ENCODE peak calls at places on chromosomes 2 and 18, in ten cellular contexts. K, H, W, Z, F, E, T, X, C and R are unnamed samples. For H3K4me1, the result is how much of the 10 kb centered on the place peaks cover.

GRCh38 chr2:241540391-241540765 is 18.2 kb upstream of the BOK start:
- DNase-seq in K (no peak), H (peak), W (no peak), Z (no peak), F (no peak), E (peak), T (no peak), X (no peak), C (peak), R (no peak)

GRCh38 chr2:239811001-239811798 is 213.9 kb downstream of the NDUFA10 start:
- DNase-seq in K (no peak), H (no peak), W (no peak), Z (no peak), F (no peak), E (peak), T (no peak), X (no peak), C (no peak), R (no peak)

GRCh38 chr2:19312949-19313348 is 45.5 kb downstream of the OSR1 start:
- DNase-seq in K (no peak), H (peak), W (peak), Z (no peak), F (no peak), E (peak), T (peak), X (peak), C (peak), R (no peak)

GRCh38 chr2:175880-176800 is 87.7 kb downstream of the SH3YL1 start:
- DNase-seq in K (peak), H (no peak), W (no peak), Z (no peak), F (no peak), E (no peak), T (peak), X (peak), C (no peak), R (no peak)

GRCh38 chr2:145874466-145874865 is 1354.5 kb upstream of the ZEB2 start:
- DNase-seq in K (no peak), H (peak), W (no peak), Z (no peak), F (no peak), E (no peak), T (peak), X (no peak), C (peak), R (no peak)

GRCh38 chr2:168160897-168161296 is 86.5 kb downstream of the STK39 start:
- DNase-seq in K (no peak), H (no peak), W (peak), Z (no peak), F (peak), E (no peak), T (no peak), X (no peak), C (no peak), R (no peak)

GRCh38 chr2:190121971-190122370 is 59.4 kb upstream of the MSTN start:
- DNase-seq in K (no peak), H (peak), W (peak), Z (no peak), F (peak), E (no peak), T (peak), X (no peak), C (no peak), R (no peak)

GRCh38 chr18:62027914-62028520 is 135.2 kb upstream of the RNF152 start:
- DNase-seq in K (no peak), H (no peak), W (no peak), Z (no peak), F (no peak), E (no peak), T (no peak), X (no peak), C (no peak), R (no peak)

GRCh38 chr18:456361-456821 is 44.1 kb downstream of the COLEC12 start:
- DNase-seq in K (no peak), H (no peak), W (no peak), Z (no peak), F (no peak), E (no peak), T (peak), X (peak), C (no peak), R (peak)

DNA sequence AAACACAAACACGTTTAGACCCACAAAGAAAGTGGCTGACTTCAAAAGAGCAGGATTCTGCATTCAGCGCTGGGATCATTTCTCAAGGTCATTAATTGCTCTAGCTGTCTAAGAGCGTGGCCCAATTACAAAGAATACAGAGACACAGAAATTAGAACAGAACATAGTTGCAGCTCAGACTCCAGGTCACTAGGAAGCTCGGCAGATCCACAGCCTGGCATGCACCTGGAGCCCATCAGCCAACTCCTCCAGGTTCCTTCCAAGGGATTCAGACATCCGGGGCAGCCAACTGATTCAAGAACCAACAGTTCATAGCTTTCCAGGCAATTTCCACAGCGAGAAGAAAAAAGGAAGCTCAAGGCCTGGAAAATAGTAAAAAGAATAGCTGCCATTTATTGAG is 102.2 kb upstream of the ID2 start:
- DNase-seq in K (no peak), H (no peak), W (no peak), Z (no peak), F (no peak), E (no peak), T (no peak), X (no peak), C (no peak), R (no peak)
- H3K4me1 ChIP-seq in K (under half), H (under half), W (under half), Z (under half), F (under half), E (under half), T (under half), X (under half), C (under half), R (under half)

DNA sequence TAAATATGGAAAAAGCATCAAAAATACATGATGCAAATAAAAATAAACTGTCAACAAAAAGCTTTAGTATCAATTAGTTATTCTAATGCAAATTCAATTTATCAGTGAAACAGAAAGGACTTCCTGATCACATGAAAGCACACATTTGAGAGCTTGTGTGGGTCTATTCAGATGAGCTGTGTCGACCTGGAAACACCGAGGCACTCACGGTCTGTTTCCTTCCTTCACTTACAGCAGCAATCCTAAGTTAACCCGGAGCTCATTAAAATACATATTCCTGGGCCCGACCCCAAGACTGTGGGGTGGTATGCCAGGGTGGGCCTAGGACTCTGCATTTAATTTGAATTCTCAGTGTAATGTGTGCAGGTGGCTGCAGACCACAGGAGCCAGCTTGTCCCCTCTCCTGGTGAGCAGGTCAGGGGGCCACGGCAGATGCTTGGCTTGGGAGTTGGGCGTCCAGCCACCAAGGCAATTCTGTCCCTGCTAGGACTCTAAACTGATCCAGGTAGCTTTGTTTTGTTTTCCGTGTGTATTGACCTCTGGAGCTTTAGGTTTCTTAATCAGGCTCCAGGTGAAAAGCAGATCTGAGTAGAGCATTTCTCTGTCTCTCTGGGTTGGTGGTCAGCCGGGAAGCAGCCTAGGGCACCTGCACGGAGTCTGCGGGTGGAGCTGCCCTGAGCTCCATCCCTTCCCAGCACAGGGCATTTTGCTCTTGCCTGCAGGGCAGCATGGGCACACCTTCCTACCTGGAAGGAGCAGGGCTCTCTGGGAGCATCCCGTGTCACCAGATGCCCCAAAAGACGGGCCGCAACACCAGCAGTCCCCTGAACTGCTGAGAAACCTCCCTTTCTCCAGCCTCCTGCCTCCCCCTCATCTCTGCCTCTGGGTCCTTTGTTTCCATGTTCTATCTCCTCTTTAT is 9.0 kb downstream of the MBP start:
- DNase-seq in K (no peak), H (no peak), W (no peak), Z (no peak), F (no peak), E (no peak), T (no peak), X (no peak), C (no peak), R (no peak)
- H3K4me1 ChIP-seq in K (half or more), H (under half), W (under half), Z (under half), F (under half), E (under half), T (under half), X (under half), C (under half), R (half or more)

DNA sequence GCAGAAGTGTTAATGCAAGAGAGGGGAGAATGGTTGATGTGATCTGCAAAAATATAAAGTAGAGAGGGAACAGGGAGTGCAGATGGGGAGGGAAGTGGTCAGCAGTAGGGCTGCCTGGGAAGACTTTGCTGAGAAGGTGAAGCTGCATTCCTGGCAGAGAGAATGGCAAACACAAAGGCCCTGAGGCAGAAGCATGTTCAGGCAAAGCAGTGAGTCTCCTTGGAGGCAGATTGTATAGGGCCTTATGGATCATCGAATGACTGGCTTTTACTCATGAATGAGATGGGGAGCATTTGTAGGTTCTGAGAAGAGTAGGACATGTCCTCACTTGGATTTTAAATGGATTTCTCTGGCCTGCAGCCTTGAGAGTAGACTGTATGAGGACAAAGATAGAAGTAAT is 9.5 kb downstream of the ITGA6 start:
- DNase-seq in K (no peak), H (no peak), W (no peak), Z (no peak), F (no peak), E (no peak), T (no peak), X (no peak), C (no peak), R (no peak)
- H3K4me1 ChIP-seq in K (half or more), H (under half), W (half or more), Z (under half), F (under half), E (half or more), T (under half), X (under half), C (under half), R (half or more)

GRCh38 chr2:26606847-26607190 is 34.3 kb downstream of the CIB4 start:
- DNase-seq in K (no peak), H (no peak), W (no peak), Z (no peak), F (no peak), E (peak), T (no peak), X (peak), C (no peak), R (no peak)

GRCh38 chr2:26605969-26606846 is 35.0 kb downstream of the CIB4 start:
- DNase-seq in K (no peak), H (no peak), W (no peak), Z (no peak), F (no peak), E (no peak), T (no peak), X (no peak), C (no peak), R (no peak)

GRCh38 chr2:26602575-26602974 is 38.6 kb downstream of the CIB4 start:
- DNase-seq in K (no peak), H (no peak), W (no peak), Z (no peak), F (no peak), E (no peak), T (no peak), X (no peak), C (no peak), R (no peak)

GRCh38 chr2:26607698-26608097 is 33.5 kb downstream of the CIB4 start:
- DNase-seq in K (no peak), H (no peak), W (no peak), Z (no peak), F (no peak), E (no peak), T (no peak), X (no peak), C (no peak), R (no peak)

DNA sequence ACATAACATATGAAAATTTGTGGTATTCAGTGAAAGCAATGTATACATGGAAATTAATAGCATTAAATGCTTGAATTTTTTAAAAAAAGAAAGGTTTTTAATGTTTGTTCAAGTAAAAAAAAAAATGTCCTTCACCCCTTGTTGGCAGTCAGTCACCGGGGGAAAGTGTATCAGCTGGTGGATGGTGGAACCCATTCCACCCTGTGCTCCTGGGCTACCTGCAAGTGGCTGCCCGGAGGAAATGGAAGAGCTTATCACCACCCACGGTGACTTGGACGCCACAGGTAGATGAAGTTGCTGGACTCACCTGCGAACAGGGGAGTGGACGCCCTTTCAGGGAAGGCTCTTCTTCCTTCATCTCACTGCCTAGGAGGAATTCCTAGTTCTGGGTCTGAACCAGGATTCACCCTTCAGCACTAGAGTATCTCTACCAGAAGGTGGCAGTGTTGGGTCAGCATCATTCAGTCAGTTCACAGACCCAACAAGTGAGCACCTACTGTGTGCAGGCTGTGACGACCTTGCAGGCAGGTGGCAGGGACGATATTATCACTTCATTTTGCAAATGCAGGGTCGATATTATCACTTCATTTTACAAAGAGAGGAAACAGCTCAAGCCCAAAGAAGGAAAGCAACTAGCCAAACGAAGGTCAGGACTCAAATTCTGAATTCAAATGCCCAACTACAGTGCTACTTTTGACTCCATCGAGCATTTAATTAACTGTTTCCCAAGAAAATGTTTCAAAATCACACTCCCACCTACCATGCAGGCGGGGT is 35.8 kb downstream of the CIB4 start:
- DNase-seq in K (no peak), H (peak), W (peak), Z (peak), F (peak), E (peak), T (peak), X (peak), C (peak), R (no peak)
- H3K4me1 ChIP-seq in K (under half), H (under half), W (under half), Z (under half), F (under half), E (under half), T (under half), X (under half), C (under half), R (under half)

DNA sequence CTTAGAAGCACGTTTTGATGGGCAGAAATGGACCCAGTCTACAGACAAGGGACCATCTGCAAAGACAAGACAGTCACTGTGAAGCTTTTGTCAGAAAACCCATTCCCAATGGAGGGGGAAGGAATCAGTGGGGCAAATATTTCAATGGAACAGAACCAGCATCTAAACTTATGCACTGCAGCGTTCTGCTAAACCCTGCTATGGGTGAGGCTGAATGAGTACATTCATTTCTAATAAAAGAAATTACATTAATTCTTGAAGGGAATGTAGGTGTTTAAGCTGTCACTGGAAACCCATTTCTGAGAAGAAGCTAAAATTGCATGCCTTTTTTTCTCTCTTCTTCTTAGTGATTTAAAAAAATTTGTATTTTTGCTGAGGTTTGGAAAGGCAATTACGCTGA is 24.0 kb downstream of the SH3RF3 start:
- DNase-seq in K (no peak), H (no peak), W (no peak), Z (no peak), F (no peak), E (no peak), T (no peak), X (no peak), C (no peak), R (no peak)
- H3K4me1 ChIP-seq in K (under half), H (under half), W (under half), Z (under half), F (under half), E (under half), T (under half), X (under half), C (under half), R (under half)

GRCh38 chr2:127515383-127515915 is 10.8 kb downstream of the IWS1 start:
- DNase-seq in K (no peak), H (peak), W (no peak), Z (no peak), F (no peak), E (no peak), T (no peak), X (no peak), C (peak), R (no peak)

GRCh38 chr2:127514076-127514475 is 12.2 kb downstream of the IWS1 start:
- DNase-seq in K (no peak), H (no peak), W (no peak), Z (no peak), F (no peak), E (no peak), T (no peak), X (no peak), C (no peak), R (no peak)

GRCh38 chr2:127516031-127516430 is 10.3 kb downstream of the IWS1 start:
- DNase-seq in K (no peak), H (peak), W (no peak), Z (peak), F (no peak), E (peak), T (peak), X (no peak), C (peak), R (peak)

GRCh38 chr2:127512362-127512761 is 13.9 kb downstream of the IWS1 start:
- DNase-seq in K (no peak), H (no peak), W (no peak), Z (no peak), F (no peak), E (no peak), T (no peak), X (no peak), C (no peak), R (no peak)

GRCh38 chr2:127514485-127514884 is 11.8 kb downstream of the IWS1 start:
- DNase-seq in K (no peak), H (no peak), W (no peak), Z (no peak), F (no peak), E (no peak), T (no peak), X (no peak), C (no peak), R (peak)
- H3K4me1 ChIP-seq in K (under half), H (under half), W (under half), Z (under half), F (under half), E (under half), T (under half), X (under half), C (under half), R (half or more)

DNA sequence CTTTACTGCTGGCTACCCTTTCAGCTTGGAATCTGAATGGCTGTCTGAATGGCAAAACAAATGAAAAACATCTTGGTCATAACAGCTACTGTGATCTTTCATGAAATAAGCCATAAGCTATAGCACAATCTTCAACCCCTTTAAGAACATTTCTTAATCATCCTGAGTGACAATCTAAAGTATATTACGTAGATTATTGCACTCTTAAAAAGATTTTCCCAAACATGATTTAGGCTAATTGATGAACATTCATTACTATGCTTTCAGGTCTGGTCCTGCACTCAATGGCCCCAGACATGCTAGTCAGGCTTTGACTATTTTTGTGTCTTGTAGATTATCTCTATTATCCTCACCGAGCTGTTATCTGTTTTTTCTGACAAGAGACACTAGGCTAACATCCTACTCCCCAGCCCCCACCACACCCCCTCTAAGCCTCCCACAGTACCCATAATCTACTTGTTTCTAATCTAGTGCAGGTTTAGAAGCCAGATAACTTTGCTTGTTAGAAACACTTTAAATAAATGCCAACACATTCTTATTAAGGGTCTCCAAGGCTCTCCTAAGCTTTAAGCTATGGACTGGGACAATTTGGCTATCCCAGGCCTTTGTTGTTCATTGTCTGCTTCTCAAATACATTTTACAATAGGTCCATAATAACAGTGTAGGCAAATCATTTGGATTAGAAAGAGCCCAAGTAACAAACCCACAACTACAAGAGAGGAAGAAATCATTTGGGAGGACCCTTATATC is 4.2 kb downstream of the SMAD2 start:
- DNase-seq in K (no peak), H (no peak), W (peak), Z (no peak), F (peak), E (no peak), T (no peak), X (no peak), C (no peak), R (no peak)
- H3K4me1 ChIP-seq in K (half or more), H (under half), W (half or more), Z (under half), F (under half), E (half or more), T (under half), X (under half), C (under half), R (under half)